ENCODE peak calls at places on chromosomes 1 and 21, in ten cellular contexts. One of them, this sample, is unnamed.

GRCh38 chr1:108574008-108574407 is 14.1 kb downstream of the EEIG2 start:
- DNase-seq in HT-29: no peak
- DNase-seq in GM03348: no peak
- DNase-seq in left lung: no peak
- DNase-seq in H7: no peak
- DNase-seq in NCI-H1105: no peak
- DNase-seq in NCI-H1092 treated with DMSO at 0.1 percent for 48 hours: no peak
- DNase-seq in stimulated activated CD4-positive, alpha-beta T cell treated with anti-CD3 and anti-CD28 coated beads, Interleukin-1b, Interleukin-23, amount 100 ng/mL, for 48 hours: no peak
- DNase-seq in T-helper 9 cell: no peak
- DNase-seq in HFFc6: no peak
- DNase-seq in this sample: no peak

GRCh38 chr21:17250651-17251294 is 262.1 kb upstream of the CXADR start:
- DNase-seq in NCI-H1092 treated with DMSO at 0.1 percent for 48 hours: peak
- DNase-seq in HFFc6: no peak
- DNase-seq in H7: no peak
- DNase-seq in left lung: no peak
- DNase-seq in GM03348: no peak
- DNase-seq in HT-29: no peak
- DNase-seq in T-helper 9 cell: no peak
- DNase-seq in stimulated activated CD4-positive, alpha-beta T cell treated with anti-CD3 and anti-CD28 coated beads, Interleukin-1b, Interleukin-23, amount 100 ng/mL, for 48 hours: no peak
- DNase-seq in NCI-H1105: peak
- DNase-seq in this sample: no peak

GRCh38 chr1:66981679-66982078 is 56.9 kb downstream of the MIER1 start:
- DNase-seq in HT-29: no peak
- DNase-seq in GM03348: peak
- DNase-seq in T-helper 9 cell: peak
- DNase-seq in HFFc6: no peak
- DNase-seq in stimulated activated CD4-positive, alpha-beta T cell treated with anti-CD3 and anti-CD28 coated beads, Interleukin-1b, Interleukin-23, amount 100 ng/mL, for 48 hours: no peak
- DNase-seq in NCI-H1105: no peak
- DNase-seq in left lung: no peak
- DNase-seq in H7: no peak
- DNase-seq in NCI-H1092 treated with DMSO at 0.1 percent for 48 hours: no peak
- DNase-seq in this sample: peak

GRCh38 chr1:246597340-246597739 is 31.1 kb downstream of the CNST start:
- DNase-seq in NCI-H1092 treated with DMSO at 0.1 percent for 48 hours: no peak
- DNase-seq in HT-29: peak
- DNase-seq in stimulated activated CD4-positive, alpha-beta T cell treated with anti-CD3 and anti-CD28 coated beads, Interleukin-1b, Interleukin-23, amount 100 ng/mL, for 48 hours: no peak
- DNase-seq in HFFc6: peak
- DNase-seq in left lung: no peak
- DNase-seq in NCI-H1105: no peak
- DNase-seq in H7: no peak
- DNase-seq in GM03348: no peak
- DNase-seq in T-helper 9 cell: no peak
- DNase-seq in this sample: no peak

GRCh38 chr1:63537940-63538339 is 14.6 kb downstream of the EFCAB7 start:
- DNase-seq in stimulated activated CD4-positive, alpha-beta T cell treated with anti-CD3 and anti-CD28 coated beads, Interleukin-1b, Interleukin-23, amount 100 ng/mL, for 48 hours: no peak
- DNase-seq in HFFc6: no peak
- DNase-seq in NCI-H1092 treated with DMSO at 0.1 percent for 48 hours: no peak
- DNase-seq in GM03348: peak
- DNase-seq in left lung: no peak
- DNase-seq in HT-29: peak
- DNase-seq in H7: no peak
- DNase-seq in T-helper 9 cell: no peak
- DNase-seq in NCI-H1105: no peak
- DNase-seq in this sample: no peak

GRCh38 chr21:45957986-45958610 is 23.5 kb upstream of the COL6A1 start:
- DNase-seq in GM03348: peak
- DNase-seq in T-helper 9 cell: no peak
- DNase-seq in HT-29: no peak
- DNase-seq in NCI-H1105: no peak
- DNase-seq in left lung: no peak
- DNase-seq in NCI-H1092 treated with DMSO at 0.1 percent for 48 hours: no peak
- DNase-seq in HFFc6: no peak
- DNase-seq in H7: no peak
- DNase-seq in stimulated activated CD4-positive, alpha-beta T cell treated with anti-CD3 and anti-CD28 coated beads, Interleukin-1b, Interleukin-23, amount 100 ng/mL, for 48 hours: no peak
- DNase-seq in this sample: no peak

GRCh38 chr1:193747579-193747978 is 561.2 kb upstream of the B3GALT2 start:
- DNase-seq in NCI-H1092 treated with DMSO at 0.1 percent for 48 hours: no peak
- DNase-seq in H7: no peak
- DNase-seq in HT-29: no peak
- DNase-seq in GM03348: no peak
- DNase-seq in T-helper 9 cell: no peak
- DNase-seq in NCI-H1105: no peak
- DNase-seq in HFFc6: peak
- DNase-seq in stimulated activated CD4-positive, alpha-beta T cell treated with anti-CD3 and anti-CD28 coated beads, Interleukin-1b, Interleukin-23, amount 100 ng/mL, for 48 hours: no peak
- DNase-seq in left lung: no peak
- DNase-seq in this sample: no peak

GRCh38 chr1:164703415-164703814 is 144.4 kb downstream of the PBX1 start:
- DNase-seq in NCI-H1092 treated with DMSO at 0.1 percent for 48 hours: no peak
- DNase-seq in HT-29: no peak
- DNase-seq in H7: no peak
- DNase-seq in left lung: no peak
- DNase-seq in GM03348: no peak
- DNase-seq in NCI-H1105: no peak
- DNase-seq in stimulated activated CD4-positive, alpha-beta T cell treated with anti-CD3 and anti-CD28 coated beads, Interleukin-1b, Interleukin-23, amount 100 ng/mL, for 48 hours: no peak
- DNase-seq in HFFc6: no peak
- DNase-seq in T-helper 9 cell: no peak
- DNase-seq in this sample: peak

GRCh38 chr21:17512245-17513213 is at the start of gene CXADR:
- DNase-seq in H7: peak
- DNase-seq in HFFc6: no peak
- DNase-seq in left lung: peak
- DNase-seq in HT-29: peak
- DNase-seq in NCI-H1105: peak
- DNase-seq in GM03348: peak
- DNase-seq in NCI-H1092 treated with DMSO at 0.1 percent for 48 hours: peak
- DNase-seq in T-helper 9 cell: peak
- DNase-seq in stimulated activated CD4-positive, alpha-beta T cell treated with anti-CD3 and anti-CD28 coated beads, Interleukin-1b, Interleukin-23, amount 100 ng/mL, for 48 hours: peak
- DNase-seq in this sample: peak

GRCh38 chr21:42737969-42738590 is 84.7 kb downstream of the PDE9A start:
- DNase-seq in HT-29: peak
- DNase-seq in left lung: no peak
- DNase-seq in H7: peak
- DNase-seq in NCI-H1092 treated with DMSO at 0.1 percent for 48 hours: no peak
- DNase-seq in NCI-H1105: no peak
- DNase-seq in GM03348: no peak
- DNase-seq in T-helper 9 cell: no peak
- DNase-seq in HFFc6: no peak
- DNase-seq in stimulated activated CD4-positive, alpha-beta T cell treated with anti-CD3 and anti-CD28 coated beads, Interleukin-1b, Interleukin-23, amount 100 ng/mL, for 48 hours: no peak
- DNase-seq in this sample: no peak

GRCh38 chr1:195568389-195568788 is 1039.9 kb downstream of the KCNT2 start:
- DNase-seq in stimulated activated CD4-positive, alpha-beta T cell treated with anti-CD3 and anti-CD28 coated beads, Interleukin-1b, Interleukin-23, amount 100 ng/mL, for 48 hours: no peak
- DNase-seq in HFFc6: peak
- DNase-seq in left lung: no peak
- DNase-seq in HT-29: no peak
- DNase-seq in GM03348: no peak
- DNase-seq in T-helper 9 cell: no peak
- DNase-seq in H7: no peak
- DNase-seq in NCI-H1105: no peak
- DNase-seq in NCI-H1092 treated with DMSO at 0.1 percent for 48 hours: no peak
- DNase-seq in this sample: no peak

GRCh38 chr1:187853505-187853904 is 1024.8 kb downstream of the PLA2G4A start:
- DNase-seq in left lung: no peak
- DNase-seq in NCI-H1092 treated with DMSO at 0.1 percent for 48 hours: no peak
- DNase-seq in HFFc6: no peak
- DNase-seq in H7: no peak
- DNase-seq in HT-29: no peak
- DNase-seq in NCI-H1105: no peak
- DNase-seq in GM03348: no peak
- DNase-seq in stimulated activated CD4-positive, alpha-beta T cell treated with anti-CD3 and anti-CD28 coated beads, Interleukin-1b, Interleukin-23, amount 100 ng/mL, for 48 hours: no peak
- DNase-seq in T-helper 9 cell: no peak
- DNase-seq in this sample: no peak

GRCh38 chr1:237804516-237804915 is 86.2 kb downstream of the ZP4 start:
- DNase-seq in T-helper 9 cell: no peak
- DNase-seq in stimulated activated CD4-positive, alpha-beta T cell treated with anti-CD3 and anti-CD28 coated beads, Interleukin-1b, Interleukin-23, amount 100 ng/mL, for 48 hours: no peak
- DNase-seq in H7: no peak
- DNase-seq in GM03348: no peak
- DNase-seq in HFFc6: no peak
- DNase-seq in NCI-H1105: no peak
- DNase-seq in NCI-H1092 treated with DMSO at 0.1 percent for 48 hours: no peak
- DNase-seq in left lung: no peak
- DNase-seq in HT-29: no peak
- DNase-seq in this sample: no peak

GRCh38 chr21:45302082-45303061 is 14.7 kb upstream of the POFUT2 start:
- DNase-seq in NCI-H1105: no peak
- DNase-seq in NCI-H1092 treated with DMSO at 0.1 percent for 48 hours: no peak
- DNase-seq in stimulated activated CD4-positive, alpha-beta T cell treated with anti-CD3 and anti-CD28 coated beads, Interleukin-1b, Interleukin-23, amount 100 ng/mL, for 48 hours: peak
- DNase-seq in H7: peak
- DNase-seq in left lung: peak
- DNase-seq in HFFc6: no peak
- DNase-seq in HT-29: no peak
- DNase-seq in GM03348: no peak
- DNase-seq in T-helper 9 cell: peak
- DNase-seq in this sample: no peak

GRCh38 chr1:195394567-195394966 is 1213.7 kb downstream of the KCNT2 start:
- DNase-seq in NCI-H1092 treated with DMSO at 0.1 percent for 48 hours: no peak
- DNase-seq in GM03348: peak
- DNase-seq in NCI-H1105: no peak
- DNase-seq in left lung: no peak
- DNase-seq in HT-29: no peak
- DNase-seq in HFFc6: no peak
- DNase-seq in stimulated activated CD4-positive, alpha-beta T cell treated with anti-CD3 and anti-CD28 coated beads, Interleukin-1b, Interleukin-23, amount 100 ng/mL, for 48 hours: no peak
- DNase-seq in T-helper 9 cell: no peak
- DNase-seq in H7: no peak
- DNase-seq in this sample: no peak

GRCh38 chr1:33097762-33098161 is 16.8 kb downstream of the AZIN2 start:
- DNase-seq in HT-29: no peak
- DNase-seq in HFFc6: no peak
- DNase-seq in NCI-H1092 treated with DMSO at 0.1 percent for 48 hours: no peak
- DNase-seq in stimulated activated CD4-positive, alpha-beta T cell treated with anti-CD3 and anti-CD28 coated beads, Interleukin-1b, Interleukin-23, amount 100 ng/mL, for 48 hours: no peak
- DNase-seq in left lung: no peak
- DNase-seq in T-helper 9 cell: no peak
- DNase-seq in H7: no peak
- DNase-seq in NCI-H1105: no peak
- DNase-seq in GM03348: no peak
- DNase-seq in this sample: no peak

GRCh38 chr1:155192346-155193274 is 15.1 kb downstream of the THBS3 start:
- DNase-seq in H7: peak
- DNase-seq in HFFc6: no peak
- DNase-seq in NCI-H1105: peak
- DNase-seq in T-helper 9 cell: no peak
- DNase-seq in NCI-H1092 treated with DMSO at 0.1 percent for 48 hours: peak
- DNase-seq in stimulated activated CD4-positive, alpha-beta T cell treated with anti-CD3 and anti-CD28 coated beads, Interleukin-1b, Interleukin-23, amount 100 ng/mL, for 48 hours: peak
- DNase-seq in left lung: peak
- DNase-seq in GM03348: no peak
- DNase-seq in HT-29: peak
- DNase-seq in this sample: no peak

GRCh38 chr1:64469121-64469520 is 808 bp upstream of the CACHD1 start:
- DNase-seq in HT-29: no peak
- DNase-seq in T-helper 9 cell: no peak
- DNase-seq in left lung: no peak
- DNase-seq in stimulated activated CD4-positive, alpha-beta T cell treated with anti-CD3 and anti-CD28 coated beads, Interleukin-1b, Interleukin-23, amount 100 ng/mL, for 48 hours: no peak
- DNase-seq in NCI-H1105: peak
- DNase-seq in HFFc6: no peak
- DNase-seq in GM03348: no peak
- DNase-seq in H7: peak
- DNase-seq in NCI-H1092 treated with DMSO at 0.1 percent for 48 hours: peak
- DNase-seq in this sample: no peak

This sample was measured in cerebellar cortex.